ENCODE peak calls at places on chromosomes 5 and 9, in four cellular contexts. V, T, X and Y are unnamed samples.

GRCh38 chr9:101574773-101575333 is 19.9 kb downstream of the PPP3R2 start:
- DNase-seq in X (no peak), T (no peak), V (no peak), Y (no peak)

GRCh38 chr5:152104211-152104610 is 179.6 kb upstream of the GLRA1 start:
- DNase-seq in T (no peak), X (no peak), V (no peak), Y (no peak)

GRCh38 chr9:137892424-137893191 is 15.0 kb downstream of the CACNA1B start:
- DNase-seq in T (no peak), V (no peak), X (no peak), Y (no peak)

GRCh38 chr9:95316794-95317118 is 753 bp downstream of the FANCC start:
- DNase-seq in X (peak), V (peak), T (peak), Y (peak)

GRCh38 chr5:157862183-157862851 is 3.4 kb upstream of the CLINT1 start:
- DNase-seq in V (no peak), T (no peak), X (no peak), Y (no peak)

GRCh38 chr5:9265391-9266287 is 280.2 kb downstream of the SEMA5A start:
- DNase-seq in X (no peak), T (no peak), V (no peak), Y (peak)

GRCh38 chr9:125524522-125524921 is 182.5 kb downstream of the MAPKAP1 start:
- DNase-seq in V (no peak), X (peak), T (no peak), Y (peak)

GRCh38 chr9:86494644-86495081 is 140.5 kb upstream of the TUT7 start:
- DNase-seq in X (no peak), V (no peak), T (peak), Y (no peak)

GRCh38 chr5:139698461-139699146 is 50.5 kb downstream of the CXXC5 start:
- DNase-seq in T (no peak), X (peak), V (peak), Y (peak)

GRCh38 chr5:135151256-135151655 is 117.2 kb upstream of the PITX1 start:
- DNase-seq in V (no peak), T (no peak), X (no peak), Y (no peak)

GRCh38 chr5:125263346-125263745 is 516.9 kb upstream of the ZNF608 start:
- DNase-seq in T (no peak), X (peak), V (no peak), Y (peak)

GRCh38 chr5:30458681-30459080 is 734.8 kb upstream of the CDH6 start:
- DNase-seq in V (no peak), X (no peak), T (no peak), Y (no peak)

GRCh38 chr5:64884541-64884940 is 115.8 kb downstream of the CWC27 start:
- DNase-seq in T (no peak), V (no peak), X (no peak), Y (no peak)

GRCh38 chr9:72633966-72634365 is 112.6 kb downstream of the TMC1 start:
- DNase-seq in T (peak), V (no peak), X (peak), Y (no peak)

GRCh38 chr5:115816226-115817042 is at the start of gene CDO1:
- DNase-seq in T (no peak), V (peak), X (peak), Y (peak)

GRCh38 chr5:103476776-103477175 is 85.8 kb downstream of the NUDT12 start:
- DNase-seq in X (no peak), V (no peak), T (no peak), Y (no peak)

GRCh38 chr5:104179057-104179456 is 616.5 kb upstream of the NUDT12 start:
- DNase-seq in T (no peak), X (peak), V (peak), Y (peak)

GRCh38 chr5:64973226-64973625 is 204.5 kb downstream of the CWC27 start:
- DNase-seq in X (no peak), T (no peak), V (no peak), Y (no peak)

GRCh38 chr5:34735436-34736426 is 79.6 kb downstream of the RAI14 start:
- DNase-seq in V (no peak), X (no peak), T (no peak), Y (no peak)

GRCh38 chr5:36079200-36079761 is 12.6 kb upstream of the UGT3A2 start:
- DNase-seq in T (peak), X (peak), V (no peak), Y (peak)

GRCh38 chr9:114235113-114235589 is 79.8 kb downstream of the COL27A1 start:
- DNase-seq in T (no peak), V (no peak), X (no peak), Y (no peak)